ENCODE peak calls at places on chromosomes 11 and 22, in seven cellular contexts. H, K, S, D, W, P and I are unnamed samples.

GRCh38 chr11:129143335-129143734 is 48.8 kb downstream of the ARHGAP32 start:
- DNase-seq in W (peak; percentile 99), S (peak; percentile 98), D (peak; percentile 99), K (peak; percentile 79), P (peak; percentile 84), H (peak; percentile 96), I (peak; percentile 98)

GRCh38 chr11:36376888-36377758 is 81.0 kb downstream of the PRR5L start:
- DNase-seq in H (no peak), K (peak; percentile 81), S (peak; percentile 72), D (no peak), P (peak; percentile 65), W (no peak), I (peak; percentile 71)

GRCh38 chr11:35529971-35530495 is 4.6 kb upstream of the PAMR1 start:
- DNase-seq in P (peak; percentile 45), H (peak; percentile 48), D (peak; percentile 68), S (peak; percentile 91), K (no peak), W (peak; percentile 91), I (peak; percentile 76)

GRCh38 chr11:35375332-35376125 is 43.8 kb downstream of the SLC1A2 start:
- DNase-seq in K (no peak), S (no peak), H (no peak), P (no peak), D (no peak), W (no peak), I (no peak)

GRCh38 chr11:17739945-17740338 is 5.4 kb downstream of the KCNC1 start:
- DNase-seq in P (no peak), W (no peak), S (no peak), D (no peak), K (no peak), H (no peak), I (no peak)

GRCh38 chr11:124285610-124286344 is 28.0 kb downstream of the OR8D1 start:
- DNase-seq in W (peak; percentile 70), D (no peak), H (no peak), K (no peak), S (peak; percentile 85), P (no peak), I (peak; percentile 82)

GRCh38 chr11:36157151-36157519 is 132.1 kb downstream of the COMMD9 start:
- DNase-seq in K (no peak), S (no peak), P (no peak), H (no peak), D (no peak), W (no peak), I (no peak)

GRCh38 chr11:67269401-67270255 is 3.4 kb downstream of the GRK2 start:
- DNase-seq in W (no peak), H (no peak), D (no peak), P (no peak), K (peak; percentile 67), S (no peak), I (no peak)

GRCh38 chr22:38311331-38311635 is 6.0 kb downstream of the CSNK1E start:
- DNase-seq in S (no peak), H (no peak), P (no peak), D (no peak), W (no peak), K (no peak), I (peak; percentile 40)

GRCh38 chr22:37751449-37752188 is 54.8 kb downstream of the TRIOBP start:
- DNase-seq in H (no peak), S (peak; percentile 10), D (no peak), P (no peak), W (peak; percentile 31), K (no peak), I (no peak)

GRCh38 chr22:31950226-31950625 is 5.9 kb downstream of the YWHAH start:
- DNase-seq in H (no peak), D (no peak), S (no peak), P (no peak), W (no peak), K (no peak), I (no peak)

GRCh38 chr22:17430298-17430900 is 61.1 kb downstream of the CECR2 start:
- DNase-seq in K (no peak), D (no peak), P (no peak), H (no peak), S (peak; percentile 95), W (no peak), I (peak; percentile 11)

GRCh38 chr11:125777309-125777708 is 1.3 kb downstream of the PATE2 start:
- DNase-seq in S (peak; percentile 5), K (no peak), W (peak; percentile 11), H (no peak), D (no peak), P (no peak), I (no peak)

GRCh38 chr11:121930004-121930965 is 185.7 kb downstream of the BLID start:
- DNase-seq in K (no peak), D (peak; percentile 49), W (no peak), H (peak; percentile 15), P (no peak), S (peak; percentile 19), I (peak; percentile 37)

GRCh38 chr11:119697882-119698281 is 31.1 kb downstream of the NECTIN1 start:
- DNase-seq in H (no peak), S (no peak), D (no peak), K (no peak), W (no peak), P (no peak), I (no peak)

GRCh38 chr11:113504586-113504985 is 29.4 kb upstream of the DRD2 start:
- DNase-seq in S (no peak), W (no peak), P (no peak), K (no peak), H (no peak), D (no peak), I (peak; percentile 6)

GRCh38 chr11:107293677-107294344 is 163.8 kb downstream of the CWF19L2 start:
- DNase-seq in D (no peak), S (no peak), K (no peak), P (no peak), W (no peak), H (no peak), I (peak; percentile 6)

GRCh38 chr11:32713496-32713895 is 81.0 kb downstream of the CCDC73 start:
- DNase-seq in W (peak; percentile 46), H (no peak), K (no peak), D (no peak), S (peak; percentile 15), P (no peak), I (peak; percentile 4)

GRCh38 chr11:27352781-27353180 is 10.2 kb downstream of the CCDC34 start:
- DNase-seq in H (no peak), P (no peak), K (no peak), W (no peak), D (no peak), S (no peak), I (no peak)

GRCh38 chr11:102583437-102583836 is 41.7 kb downstream of the MMP20 start:
- DNase-seq in K (no peak), H (no peak), W (no peak), S (no peak), P (no peak), D (no peak), I (no peak)

GRCh38 chr22:27424319-27424718 is 377.2 kb downstream of the MN1 start:
- DNase-seq in W (no peak), P (no peak), S (peak; percentile 24), H (no peak), K (no peak), D (no peak), I (peak; percentile 43)

GRCh38 chr11:12285106-12285505 is 92.3 kb upstream of the PARVA start:
- DNase-seq in S (peak; percentile 82), H (no peak), P (no peak), D (no peak), K (no peak), W (peak; percentile 88), I (peak; percentile 97)
- H3K4me3 ChIP-seq in S (no peak overlapping the region), H (no peak overlapping the region), P (no peak overlapping the region), D (no peak overlapping the region), K (no peak overlapping the region), W (peak overlapping the region; percentile 48), I (peak overlapping the region; percentile 10)

GRCh38 chr11:73162196-73162740 is 20.1 kb upstream of the FCHSD2 start:
- DNase-seq in S (no peak), K (no peak), W (no peak), H (no peak), P (no peak), D (no peak), I (no peak)

GRCh38 chr11:73159981-73160777 is 18.1 kb upstream of the FCHSD2 start:
- DNase-seq in S (no peak), K (no peak), W (no peak), P (no peak), H (no peak), D (no peak), I (peak; percentile 33)

GRCh38 chr11:73164803-73165542 is 22.9 kb upstream of the FCHSD2 start:
- DNase-seq in W (no peak), H (no peak), K (no peak), D (no peak), S (no peak), P (no peak), I (no peak)

GRCh38 chr11:73167555-73167954 is 25.4 kb upstream of the FCHSD2 start:
- DNase-seq in D (no peak), P (no peak), S (no peak), W (no peak), K (no peak), H (no peak), I (no peak)

DNA sequence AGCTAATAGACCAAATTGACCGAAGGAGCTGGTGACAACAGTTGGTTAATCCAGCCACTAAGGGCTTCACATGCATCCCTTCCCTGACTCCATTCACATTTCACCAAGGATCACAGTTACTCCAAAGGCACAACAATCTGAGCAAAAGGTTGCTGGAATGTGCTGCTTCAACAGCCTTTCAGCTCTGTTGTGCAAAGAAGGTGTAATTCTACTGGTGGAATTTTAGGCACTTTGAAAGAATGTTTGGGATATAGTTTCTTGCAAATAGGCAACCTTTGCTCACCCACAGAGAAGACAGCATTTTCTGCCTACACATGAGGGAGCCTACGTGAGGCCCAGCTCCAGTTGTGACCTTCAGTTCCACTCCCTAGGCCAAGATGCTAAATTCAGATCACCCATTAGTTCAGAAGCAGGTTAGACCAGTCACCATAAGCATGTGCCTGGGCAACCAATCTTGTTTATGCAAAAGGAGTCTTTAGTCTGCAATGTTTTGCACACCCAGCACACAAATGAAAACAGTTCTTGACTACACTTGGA is 21.6 kb upstream of the FCHSD2 start:
- DNase-seq in H (no peak), S (no peak), P (no peak), D (no peak), W (no peak), K (no peak), I (no peak)
- H3K4me3 ChIP-seq in H (no peak overlapping the region), S (no peak overlapping the region), P (no peak overlapping the region), D (no peak overlapping the region), W (no peak overlapping the region), K (no peak overlapping the region), I (no peak overlapping the region)

GRCh38 chr11:72244317-72245231 is 598 bp upstream of the PHOX2A start:
- DNase-seq in D (no peak), K (no peak), H (no peak), P (no peak), S (no peak), W (no peak), I (no peak)
- H3K4me3 ChIP-seq in D (no peak overlapping the region), K (peak overlapping the region; percentile 17), H (no peak overlapping the region), P (peak overlapping the region; percentile 38), S (no peak overlapping the region), W (no peak overlapping the region), I (peak overlapping the region; percentile 30)

DNA sequence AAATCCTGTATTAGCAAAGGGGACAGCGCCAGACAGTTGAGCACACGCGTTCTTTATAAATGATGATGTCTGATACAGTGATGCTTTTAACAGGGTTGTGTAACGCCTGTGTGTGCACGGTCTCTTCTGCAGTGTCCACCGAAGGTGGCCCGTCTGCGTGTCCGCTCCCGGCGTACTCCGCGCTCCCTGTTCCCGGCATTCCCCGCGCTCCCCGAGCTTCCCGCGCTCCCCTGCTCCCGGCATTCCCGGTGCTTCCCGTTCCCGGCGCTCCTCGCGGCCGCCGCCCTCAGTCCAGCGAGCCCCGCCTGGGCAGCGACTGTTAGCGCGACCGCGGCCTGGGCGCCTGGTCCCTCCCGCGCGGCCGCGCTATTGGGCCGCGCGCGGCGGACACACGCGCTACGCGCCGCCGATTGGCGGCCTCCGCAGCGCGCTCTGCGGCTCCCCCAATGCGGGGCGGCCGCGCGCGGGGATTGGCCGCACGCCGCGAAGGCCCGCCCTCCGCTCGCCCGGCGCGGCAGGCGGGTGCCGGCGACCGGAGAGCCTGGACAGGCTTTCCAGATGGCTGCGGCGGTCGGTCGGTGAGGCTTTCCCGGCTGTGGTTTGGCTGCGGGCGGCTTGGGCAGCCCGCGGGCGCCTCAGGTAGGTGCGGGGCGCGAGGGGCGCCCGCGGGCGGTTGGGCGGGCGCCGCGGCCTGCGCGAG is at the start of gene DGCR8:
- DNase-seq in P (peak; percentile 94), S (peak; percentile 94), K (peak; percentile 96), H (peak; percentile 33), W (peak; percentile 93), D (peak; percentile 64), I (peak; percentile 94)
- H3K4me3 ChIP-seq in P (peak within 1 kb of the TSS; percentile 98), S (peak within 1 kb of the TSS; percentile 78), K (peak within 1 kb of the TSS; percentile 72), H (peak within 1 kb of the TSS; percentile 79), W (peak within 1 kb of the TSS; percentile 93), D (peak within 1 kb of the TSS; percentile 67), I (peak within 1 kb of the TSS; percentile 89)